ENCODE peak calls at places on chromosome X, in eight cellular contexts. X, H, V, U, K, F, L and N are unnamed samples.

GRCh38 chrX:118116308-118117068 is at the start of gene KLHL13:
- DNase-seq in X (peak; percentile 71), H (peak; percentile 3), V (peak; percentile 67), U (peak; percentile 61), K (peak; percentile 17), F (peak; percentile 11), L (peak; percentile 35), N (no peak)

GRCh38 chrX:44873415-44874270 is 655 bp downstream of the KDM6A start:
- DNase-seq in X (peak; percentile 69), H (peak; percentile 17), V (peak; percentile 50), U (peak; percentile 34), K (peak; percentile 15), F (peak; percentile 67), L (no peak), N (peak; percentile 65)

GRCh38 chrX:1323315-1323714 is 13.3 kb upstream of the IL3RA start:
- DNase-seq in X (no peak), H (peak; percentile 42), V (no peak), U (no peak), K (peak; percentile 47), F (peak; percentile 51), L (no peak), N (peak; percentile 63)

GRCh38 chrX:14864626-14865025 is 8.2 kb downstream of the FANCB start:
- DNase-seq in X (peak; percentile 39), H (no peak), V (no peak), U (no peak), K (no peak), F (no peak), L (no peak), N (no peak)

GRCh38 chrX:111445485-111445884 is 33.5 kb upstream of the DCX start:
- DNase-seq in X (peak; percentile 12), H (peak; percentile 21), V (no peak), U (peak; percentile 77), K (no peak), F (no peak), L (no peak), N (peak; percentile 72)

GRCh38 chrX:68506649-68507048 is 7.8 kb downstream of the YIPF6 start:
- DNase-seq in X (no peak), H (no peak), V (no peak), U (no peak), K (no peak), F (no peak), L (no peak), N (no peak)

GRCh38 chrX:23269923-23270322 is 64.7 kb upstream of the PTCHD1 start:
- DNase-seq in X (no peak), H (no peak), V (no peak), U (no peak), K (no peak), F (no peak), L (no peak), N (no peak)

GRCh38 chrX:138128025-138128671 is 562.2 kb downstream of the ZIC3 start:
- DNase-seq in X (peak; percentile 1), H (peak; percentile 57), V (peak; percentile 43), U (peak; percentile 1), K (peak; percentile 16), F (no peak), L (no peak), N (peak; percentile 50)

GRCh38 chrX:9253211-9253610 is 211.6 kb upstream of the TBL1X start:
- DNase-seq in X (no peak), H (no peak), V (no peak), U (no peak), K (no peak), F (no peak), L (no peak), N (no peak)

GRCh38 chrX:96563663-96564062 is 121.0 kb upstream of the DIAPH2 start:
- DNase-seq in X (peak; percentile 63), H (no peak), V (no peak), U (no peak), K (no peak), F (no peak), L (no peak), N (no peak)

GRCh38 chrX:34893741-34894140 is 48.9 kb upstream of the FAM47B start:
- DNase-seq in X (no peak), H (no peak), V (no peak), U (no peak), K (no peak), F (no peak), L (no peak), N (peak; percentile 26)

GRCh38 chrX:153909024-153909979 is 4.8 kb downstream of the AVPR2 start:
- DNase-seq in X (no peak), H (no peak), V (no peak), U (no peak), K (no peak), F (no peak), L (no peak), N (no peak)

GRCh38 chrX:136049608-136050007 is 64.4 kb downstream of the SLC9A6 start:
- DNase-seq in X (no peak), H (no peak), V (no peak), U (no peak), K (no peak), F (no peak), L (no peak), N (no peak)

GRCh38 chrX:77174680-77175336 is 272.4 kb upstream of the FGF16 start:
- DNase-seq in X (no peak), H (no peak), V (no peak), U (no peak), K (no peak), F (no peak), L (no peak), N (no peak)

GRCh38 chrX:80812176-80812575 is 2.5 kb upstream of the BRWD3 start:
- DNase-seq in X (peak; percentile 33), H (peak; percentile 21), V (peak; percentile 42), U (no peak), K (no peak), F (peak; percentile 43), L (no peak), N (peak; percentile 48)

GRCh38 chrX:150032742-150033141 is 94.5 kb upstream of the EOLA2 start:
- DNase-seq in X (peak; percentile 84), H (peak; percentile 69), V (peak; percentile 60), U (no peak), K (no peak), F (no peak), L (no peak), N (no peak)

GRCh38 chrX:154374361-154375155 is at the start of gene FLNA:
- DNase-seq in X (peak; percentile 53), H (no peak), V (no peak), U (no peak), K (no peak), F (no peak), L (no peak), N (no peak)

GRCh38 chrX:27251369-27251768 is 211.8 kb downstream of the PPP4R3C start:
- DNase-seq in X (no peak), H (no peak), V (no peak), U (no peak), K (no peak), F (no peak), L (no peak), N (no peak)

GRCh38 chrX:124829930-124830329 is 483.6 kb downstream of the SH2D1A start:
- DNase-seq in X (no peak), H (no peak), V (no peak), U (no peak), K (no peak), F (no peak), L (no peak), N (no peak)

GRCh38 chrX:64152857-64153256 is 52.7 kb downstream of the AMER1 start:
- DNase-seq in X (no peak), H (no peak), V (no peak), U (no peak), K (no peak), F (no peak), L (no peak), N (no peak)

GRCh38 chrX:51496501-51497291 is at the start of gene NUDT11:
- DNase-seq in X (peak; percentile 86), H (peak; percentile 62), V (peak; percentile 73), U (peak; percentile 49), K (peak; percentile 62), F (peak; percentile 27), L (peak; percentile 2), N (no peak)

GRCh38 chrX:108261541-108262218 is 170.1 kb downstream of the ATG4A start:
- DNase-seq in X (peak; percentile 80), H (peak; percentile 56), V (no peak), U (no peak), K (no peak), F (no peak), L (no peak), N (no peak)

GRCh38 chrX:1443496-1444075 is 9.1 kb downstream of the ASMTL start:
- DNase-seq in X (no peak), H (no peak), V (peak; percentile 22), U (no peak), K (no peak), F (no peak), L (no peak), N (no peak)

GRCh38 chrX:47664737-47665136 is 5.8 kb upstream of the UXT start:
- DNase-seq in X (peak; percentile 4), H (no peak), V (no peak), U (no peak), K (no peak), F (no peak), L (no peak), N (no peak)

GRCh38 chrX:16745102-16745501 is 25.7 kb downstream of the SYAP1 start:
- DNase-seq in X (no peak), H (no peak), V (no peak), U (no peak), K (no peak), F (no peak), L (no peak), N (no peak)

GRCh38 chrX:48802089-48802812 is 384 bp downstream of the HDAC6 start:
- DNase-seq in X (peak; percentile 81), H (peak; percentile 86), V (peak; percentile 84), U (peak; percentile 76), K (peak; percentile 61), F (peak; percentile 53), L (peak; percentile 47), N (peak; percentile 70)

GRCh38 chrX:13669246-13669689 is 16.3 kb downstream of the TCEANC start:
- DNase-seq in X (peak; percentile 77), H (peak; percentile 91), V (peak; percentile 58), U (no peak), K (no peak), F (peak; percentile 31), L (peak; percentile 6), N (peak; percentile 61)

GRCh38 chrX:147376601-147377387 is 534.9 kb upstream of the FMR1 start:
- DNase-seq in X (no peak), H (no peak), V (no peak), U (no peak), K (no peak), F (no peak), L (no peak), N (no peak)

GRCh38 chrX:150291014-150291413 is 72.1 kb upstream of the MAMLD1 start:
- DNase-seq in X (peak; percentile 33), H (peak; percentile 20), V (no peak), U (no peak), K (no peak), F (no peak), L (no peak), N (no peak)

GRCh38 chrX:13000311-13000811 is 25.5 kb downstream of the TMSB4X start:
- DNase-seq in X (no peak), H (no peak), V (no peak), U (peak; percentile 30), K (no peak), F (peak; percentile 52), L (no peak), N (no peak)

GRCh38 chrX:8914636-8915035 is 113.5 kb upstream of the FAM9A start:
- DNase-seq in X (no peak), H (no peak), V (no peak), U (no peak), K (no peak), F (no peak), L (no peak), N (no peak)